ENCODE peak calls at places on chromosomes 7 and 10, in four cellular contexts. One of them, this sample, is unnamed.

GRCh38 chr10:121662945-121663917 is 65.0 kb upstream of the FGFR2 start:
- DNase-seq in memory B cell: no peak
- DNase-seq in activated T-cell treated with anti-CD3 and anti-CD28 coated beads for 48 hours: no peak
- DNase-seq in activated CD4-positive, alpha-beta T cell treated with anti-CD3 and anti-CD28 coated beads, Interleukin-2, amount 10 ng/mL, durations not matched to agents 7 days and 5 days: no peak
- DNase-seq in this sample: peak

GRCh38 chr10:32114500-32114899 is 58.3 kb upstream of the KIF5B start:
- DNase-seq in memory B cell: no peak
- DNase-seq in activated T-cell treated with anti-CD3 and anti-CD28 coated beads for 48 hours: no peak
- DNase-seq in activated CD4-positive, alpha-beta T cell treated with anti-CD3 and anti-CD28 coated beads, Interleukin-2, amount 10 ng/mL, durations not matched to agents 7 days and 5 days: no peak
- DNase-seq in this sample: no peak

GRCh38 chr10:24446739-24447138 is 237.8 kb downstream of the KIAA1217 start:
- DNase-seq in memory B cell: no peak
- DNase-seq in activated T-cell treated with anti-CD3 and anti-CD28 coated beads for 48 hours: no peak
- DNase-seq in activated CD4-positive, alpha-beta T cell treated with anti-CD3 and anti-CD28 coated beads, Interleukin-2, amount 10 ng/mL, durations not matched to agents 7 days and 5 days: no peak
- DNase-seq in this sample: no peak

GRCh38 chr10:3043512-3044368 is 23.6 kb upstream of the PFKP start:
- DNase-seq in memory B cell: peak
- DNase-seq in activated T-cell treated with anti-CD3 and anti-CD28 coated beads for 48 hours: peak
- DNase-seq in activated CD4-positive, alpha-beta T cell treated with anti-CD3 and anti-CD28 coated beads, Interleukin-2, amount 10 ng/mL, durations not matched to agents 7 days and 5 days: peak
- DNase-seq in this sample: peak

GRCh38 chr10:33064706-33065105 is 106.7 kb upstream of the ITGB1 start:
- DNase-seq in memory B cell: no peak
- DNase-seq in activated T-cell treated with anti-CD3 and anti-CD28 coated beads for 48 hours: no peak
- DNase-seq in activated CD4-positive, alpha-beta T cell treated with anti-CD3 and anti-CD28 coated beads, Interleukin-2, amount 10 ng/mL, durations not matched to agents 7 days and 5 days: no peak
- DNase-seq in this sample: no peak

GRCh38 chr7:2008101-2008935 is 224.4 kb downstream of the MAD1L1 start:
- DNase-seq in memory B cell: no peak
- DNase-seq in activated T-cell treated with anti-CD3 and anti-CD28 coated beads for 48 hours: no peak
- DNase-seq in activated CD4-positive, alpha-beta T cell treated with anti-CD3 and anti-CD28 coated beads, Interleukin-2, amount 10 ng/mL, durations not matched to agents 7 days and 5 days: no peak
- DNase-seq in this sample: no peak

GRCh38 chr10:60099998-60100747 is 193.8 kb upstream of the CCDC6 start:
- DNase-seq in memory B cell: peak
- DNase-seq in activated T-cell treated with anti-CD3 and anti-CD28 coated beads for 48 hours: no peak
- DNase-seq in activated CD4-positive, alpha-beta T cell treated with anti-CD3 and anti-CD28 coated beads, Interleukin-2, amount 10 ng/mL, durations not matched to agents 7 days and 5 days: peak
- DNase-seq in this sample: peak

GRCh38 chr7:78071821-78072590 is 273.4 kb downstream of the PHTF2 start:
- DNase-seq in memory B cell: no peak
- DNase-seq in activated T-cell treated with anti-CD3 and anti-CD28 coated beads for 48 hours: no peak
- DNase-seq in activated CD4-positive, alpha-beta T cell treated with anti-CD3 and anti-CD28 coated beads, Interleukin-2, amount 10 ng/mL, durations not matched to agents 7 days and 5 days: no peak
- DNase-seq in this sample: no peak

GRCh38 chr7:43692582-43693373 is 36.5 kb downstream of the COA1 start:
- DNase-seq in memory B cell: no peak
- DNase-seq in activated T-cell treated with anti-CD3 and anti-CD28 coated beads for 48 hours: no peak
- DNase-seq in activated CD4-positive, alpha-beta T cell treated with anti-CD3 and anti-CD28 coated beads, Interleukin-2, amount 10 ng/mL, durations not matched to agents 7 days and 5 days: no peak
- DNase-seq in this sample: no peak

GRCh38 chr7:101138149-101138870 is 11.4 kb downstream of the SERPINE1 start:
- DNase-seq in memory B cell: no peak
- DNase-seq in activated T-cell treated with anti-CD3 and anti-CD28 coated beads for 48 hours: peak
- DNase-seq in activated CD4-positive, alpha-beta T cell treated with anti-CD3 and anti-CD28 coated beads, Interleukin-2, amount 10 ng/mL, durations not matched to agents 7 days and 5 days: peak
- DNase-seq in this sample: peak

GRCh38 chr7:39609462-39610149 is 13.8 kb upstream of the RALA start:
- DNase-seq in memory B cell: peak
- DNase-seq in activated T-cell treated with anti-CD3 and anti-CD28 coated beads for 48 hours: peak
- DNase-seq in activated CD4-positive, alpha-beta T cell treated with anti-CD3 and anti-CD28 coated beads, Interleukin-2, amount 10 ng/mL, durations not matched to agents 7 days and 5 days: no peak
- DNase-seq in this sample: no peak